ENCODE peak calls at places on chromosomes 13 and 19, in nine cellular contexts. One of them, this sample, is unnamed.

GRCh38 chr19:8490395-8490760 is 12.1 kb downstream of the PRAM1 start:
- DNase-seq in bronchial epithelial cell: no peak
- DNase-seq in epithelial cell of proximal tubule: no peak
- DNase-seq in heart right ventricle: no peak
- DNase-seq in tibial artery: no peak
- DNase-seq in body of pancreas: no peak
- DNase-seq in stomach: no peak
- DNase-seq in GM06990: no peak
- DNase-seq in suprapubic skin: no peak
- DNase-seq in this sample: no peak

GRCh38 chr13:113355621-113356020 is 8.3 kb downstream of the GRTP1 start:
- DNase-seq in GM06990: no peak
- DNase-seq in heart right ventricle: no peak
- DNase-seq in suprapubic skin: no peak
- DNase-seq in body of pancreas: no peak
- DNase-seq in epithelial cell of proximal tubule: no peak
- DNase-seq in stomach: no peak
- DNase-seq in bronchial epithelial cell: no peak
- DNase-seq in tibial artery: no peak
- DNase-seq in this sample: no peak

GRCh38 chr19:32397736-32398135 is 7.8 kb upstream of the DPY19L3 start:
- DNase-seq in tibial artery: no peak
- DNase-seq in heart right ventricle: no peak
- DNase-seq in epithelial cell of proximal tubule: no peak
- DNase-seq in bronchial epithelial cell: peak
- DNase-seq in suprapubic skin: no peak
- DNase-seq in stomach: no peak
- DNase-seq in body of pancreas: no peak
- DNase-seq in GM06990: no peak
- DNase-seq in this sample: no peak

GRCh38 chr13:26529441-26529840 is 28.0 kb upstream of the WASF3 start:
- DNase-seq in tibial artery: no peak
- DNase-seq in GM06990: no peak
- DNase-seq in bronchial epithelial cell: peak
- DNase-seq in suprapubic skin: no peak
- DNase-seq in heart right ventricle: peak
- DNase-seq in epithelial cell of proximal tubule: peak
- DNase-seq in stomach: peak
- DNase-seq in body of pancreas: peak
- DNase-seq in this sample: no peak

GRCh38 chr13:28251462-28251861 is 113.1 kb downstream of the PAN3 start:
- DNase-seq in stomach: no peak
- DNase-seq in bronchial epithelial cell: no peak
- DNase-seq in heart right ventricle: no peak
- DNase-seq in tibial artery: no peak
- DNase-seq in body of pancreas: no peak
- DNase-seq in epithelial cell of proximal tubule: no peak
- DNase-seq in GM06990: no peak
- DNase-seq in suprapubic skin: no peak
- DNase-seq in this sample: no peak

GRCh38 chr13:100381595-100382224 is 206.9 kb downstream of the GGACT start:
- DNase-seq in bronchial epithelial cell: no peak
- DNase-seq in epithelial cell of proximal tubule: no peak
- DNase-seq in heart right ventricle: no peak
- DNase-seq in suprapubic skin: no peak
- DNase-seq in tibial artery: no peak
- DNase-seq in stomach: no peak
- DNase-seq in body of pancreas: no peak
- DNase-seq in GM06990: no peak
- DNase-seq in this sample: no peak

GRCh38 chr19:2867025-2867991 is at the start of gene ZNF556:
- DNase-seq in tibial artery: no peak
- DNase-seq in body of pancreas: no peak
- DNase-seq in epithelial cell of proximal tubule: peak
- DNase-seq in heart right ventricle: no peak
- DNase-seq in stomach: no peak
- DNase-seq in suprapubic skin: no peak
- DNase-seq in bronchial epithelial cell: peak
- DNase-seq in GM06990: no peak
- DNase-seq in this sample: no peak

GRCh38 chr13:90984737-90985136 is 362.8 kb upstream of the MIR17HG start:
- DNase-seq in body of pancreas: no peak
- DNase-seq in GM06990: no peak
- DNase-seq in tibial artery: no peak
- DNase-seq in suprapubic skin: no peak
- DNase-seq in epithelial cell of proximal tubule: no peak
- DNase-seq in bronchial epithelial cell: no peak
- DNase-seq in stomach: no peak
- DNase-seq in heart right ventricle: no peak
- DNase-seq in this sample: no peak

GRCh38 chr13:28530729-28531194 is 35.8 kb upstream of the FLT1 start:
- DNase-seq in GM06990: no peak
- DNase-seq in tibial artery: no peak
- DNase-seq in suprapubic skin: no peak
- DNase-seq in body of pancreas: no peak
- DNase-seq in heart right ventricle: no peak
- DNase-seq in epithelial cell of proximal tubule: no peak
- DNase-seq in stomach: no peak
- DNase-seq in bronchial epithelial cell: no peak
- DNase-seq in this sample: no peak

GRCh38 chr13:71303144-71303543 is 563.9 kb downstream of the DACH1 start:
- DNase-seq in bronchial epithelial cell: peak
- DNase-seq in GM06990: no peak
- DNase-seq in suprapubic skin: no peak
- DNase-seq in stomach: no peak
- DNase-seq in heart right ventricle: no peak
- DNase-seq in tibial artery: no peak
- DNase-seq in body of pancreas: no peak
- DNase-seq in epithelial cell of proximal tubule: no peak
- DNase-seq in this sample: no peak

GRCh38 chr19:4589579-4590410 is 30.3 kb upstream of the SEMA6B start:
- DNase-seq in suprapubic skin: no peak
- DNase-seq in tibial artery: no peak
- DNase-seq in GM06990: no peak
- DNase-seq in heart right ventricle: no peak
- DNase-seq in body of pancreas: no peak
- DNase-seq in stomach: no peak
- DNase-seq in epithelial cell of proximal tubule: no peak
- DNase-seq in bronchial epithelial cell: no peak
- DNase-seq in this sample: no peak

GRCh38 chr13:106295971-106296370 is 239.5 kb downstream of the EFNB2 start:
- DNase-seq in tibial artery: no peak
- DNase-seq in bronchial epithelial cell: no peak
- DNase-seq in heart right ventricle: no peak
- DNase-seq in epithelial cell of proximal tubule: no peak
- DNase-seq in GM06990: no peak
- DNase-seq in body of pancreas: no peak
- DNase-seq in suprapubic skin: no peak
- DNase-seq in stomach: no peak
- DNase-seq in this sample: no peak

GRCh38 chr13:95474992-95475391 is 77.5 kb upstream of the CLDN10 start:
- DNase-seq in heart right ventricle: no peak
- DNase-seq in suprapubic skin: no peak
- DNase-seq in bronchial epithelial cell: no peak
- DNase-seq in tibial artery: no peak
- DNase-seq in stomach: no peak
- DNase-seq in epithelial cell of proximal tubule: no peak
- DNase-seq in GM06990: no peak
- DNase-seq in body of pancreas: no peak
- DNase-seq in this sample: no peak

GRCh38 chr19:1144741-1145140 is 29.3 kb downstream of the SBNO2 start:
- DNase-seq in stomach: no peak
- DNase-seq in heart right ventricle: no peak
- DNase-seq in bronchial epithelial cell: no peak
- DNase-seq in body of pancreas: no peak
- DNase-seq in GM06990: no peak
- DNase-seq in tibial artery: no peak
- DNase-seq in epithelial cell of proximal tubule: no peak
- DNase-seq in suprapubic skin: no peak
- DNase-seq in this sample: no peak

GRCh38 chr13:93309886-93310520 is 83.4 kb downstream of the GPC6 start:
- DNase-seq in GM06990: no peak
- DNase-seq in epithelial cell of proximal tubule: peak
- DNase-seq in tibial artery: no peak
- DNase-seq in stomach: no peak
- DNase-seq in suprapubic skin: no peak
- DNase-seq in heart right ventricle: no peak
- DNase-seq in bronchial epithelial cell: peak
- DNase-seq in body of pancreas: no peak
- DNase-seq in this sample: no peak

GRCh38 chr19:50912727-50913716 is 1.8 kb upstream of the KLK4 start:
- DNase-seq in body of pancreas: no peak
- DNase-seq in suprapubic skin: no peak
- DNase-seq in heart right ventricle: no peak
- DNase-seq in stomach: no peak
- DNase-seq in GM06990: no peak
- DNase-seq in tibial artery: no peak
- DNase-seq in bronchial epithelial cell: no peak
- DNase-seq in epithelial cell of proximal tubule: no peak
- DNase-seq in this sample: no peak

GRCh38 chr13:46996316-46996715 is 99.5 kb upstream of the HTR2A start:
- DNase-seq in GM06990: peak
- DNase-seq in bronchial epithelial cell: no peak
- DNase-seq in heart right ventricle: no peak
- DNase-seq in stomach: no peak
- DNase-seq in tibial artery: no peak
- DNase-seq in epithelial cell of proximal tubule: no peak
- DNase-seq in body of pancreas: no peak
- DNase-seq in suprapubic skin: no peak
- DNase-seq in this sample: no peak

GRCh38 chr19:16366433-16367268 is 42.0 kb downstream of the KLF2 start:
- DNase-seq in GM06990: peak
- DNase-seq in suprapubic skin: no peak
- DNase-seq in epithelial cell of proximal tubule: no peak
- DNase-seq in heart right ventricle: no peak
- DNase-seq in bronchial epithelial cell: no peak
- DNase-seq in body of pancreas: no peak
- DNase-seq in tibial artery: no peak
- DNase-seq in stomach: no peak
- DNase-seq in this sample: peak

GRCh38 chr13:34578471-34578870 is 363.6 kb upstream of the NBEA start:
- DNase-seq in heart right ventricle: no peak
- DNase-seq in bronchial epithelial cell: peak
- DNase-seq in tibial artery: no peak
- DNase-seq in epithelial cell of proximal tubule: no peak
- DNase-seq in GM06990: no peak
- DNase-seq in suprapubic skin: no peak
- DNase-seq in stomach: no peak
- DNase-seq in body of pancreas: no peak
- DNase-seq in this sample: no peak

GRCh38 chr13:32592082-32592481 is 5.8 kb downstream of the PDS5B start:
- DNase-seq in epithelial cell of proximal tubule: no peak
- DNase-seq in heart right ventricle: no peak
- DNase-seq in body of pancreas: no peak
- DNase-seq in stomach: no peak
- DNase-seq in suprapubic skin: no peak
- DNase-seq in tibial artery: no peak
- DNase-seq in bronchial epithelial cell: no peak
- DNase-seq in GM06990: no peak
- DNase-seq in this sample: no peak
- TF ChIP-seq CTCF in epithelial cell of proximal tubule: no peak
- TF ChIP-seq CTCF in heart right ventricle: no peak
- TF ChIP-seq CTCF in body of pancreas: no peak
- TF ChIP-seq CTCF in stomach: no peak
- TF ChIP-seq CTCF in suprapubic skin: no peak
- TF ChIP-seq CTCF in tibial artery: no peak
- TF ChIP-seq CTCF in bronchial epithelial cell: no peak
- TF ChIP-seq CTCF in GM06990: no peak
- TF ChIP-seq CTCF in this sample: no peak

GRCh38 chr13:20121154-20121515 is 39.7 kb downstream of the GJA3 start:
- DNase-seq in stomach: no peak
- DNase-seq in body of pancreas: no peak
- DNase-seq in bronchial epithelial cell: no peak
- DNase-seq in epithelial cell of proximal tubule: no peak
- DNase-seq in heart right ventricle: no peak
- DNase-seq in tibial artery: no peak
- DNase-seq in GM06990: no peak
- DNase-seq in suprapubic skin: no peak
- DNase-seq in this sample: no peak
- H3K4me3 ChIP-seq in stomach: peak
- H3K4me3 ChIP-seq in body of pancreas: no peak
- H3K4me3 ChIP-seq in bronchial epithelial cell: no peak
- H3K4me3 ChIP-seq in epithelial cell of proximal tubule: peak
- H3K4me3 ChIP-seq in heart right ventricle: peak
- H3K4me3 ChIP-seq in tibial artery: peak
- H3K4me3 ChIP-seq in GM06990: no peak
- H3K4me3 ChIP-seq in suprapubic skin: peak
- H3K4me3 ChIP-seq in this sample: no peak

GRCh38 chr19:13153627-13154240 is 3.5 kb downstream of the IER2 start:
- DNase-seq in epithelial cell of proximal tubule: no peak
- DNase-seq in GM06990: no peak
- DNase-seq in stomach: peak
- DNase-seq in tibial artery: peak
- DNase-seq in bronchial epithelial cell: no peak
- DNase-seq in suprapubic skin: no peak
- DNase-seq in heart right ventricle: no peak
- DNase-seq in body of pancreas: peak
- DNase-seq in this sample: no peak
- TF ChIP-seq CTCF in epithelial cell of proximal tubule: peak
- TF ChIP-seq CTCF in GM06990: no peak
- TF ChIP-seq CTCF in stomach: no peak
- TF ChIP-seq CTCF in tibial artery: no peak
- TF ChIP-seq CTCF in bronchial epithelial cell: no peak
- TF ChIP-seq CTCF in suprapubic skin: no peak
- TF ChIP-seq CTCF in heart right ventricle: no peak
- TF ChIP-seq CTCF in body of pancreas: no peak
- TF ChIP-seq CTCF in this sample: no peak

GRCh38 chr19:19663292-19664120 is at the start of gene ATP13A1:
- DNase-seq in suprapubic skin: peak
- DNase-seq in GM06990: peak
- DNase-seq in heart right ventricle: peak
- DNase-seq in body of pancreas: peak
- DNase-seq in tibial artery: peak
- DNase-seq in epithelial cell of proximal tubule: peak
- DNase-seq in bronchial epithelial cell: peak
- DNase-seq in stomach: peak
- DNase-seq in this sample: peak

GRCh38 chr19:19662344-19662743 is 1.1 kb downstream of the ATP13A1 start:
- DNase-seq in body of pancreas: no peak
- DNase-seq in bronchial epithelial cell: no peak
- DNase-seq in heart right ventricle: no peak
- DNase-seq in stomach: no peak
- DNase-seq in epithelial cell of proximal tubule: no peak
- DNase-seq in suprapubic skin: no peak
- DNase-seq in tibial artery: no peak
- DNase-seq in GM06990: no peak
- DNase-seq in this sample: no peak

GRCh38 chr19:19661141-19661674 is 2.3 kb downstream of the ATP13A1 start:
- DNase-seq in epithelial cell of proximal tubule: no peak
- DNase-seq in tibial artery: no peak
- DNase-seq in body of pancreas: no peak
- DNase-seq in heart right ventricle: no peak
- DNase-seq in GM06990: no peak
- DNase-seq in stomach: no peak
- DNase-seq in suprapubic skin: no peak
- DNase-seq in bronchial epithelial cell: no peak
- DNase-seq in this sample: no peak

GRCh38 chr19:19662866-19663291 is 597 bp downstream of the ATP13A1 start:
- DNase-seq in stomach: no peak
- DNase-seq in tibial artery: no peak
- DNase-seq in bronchial epithelial cell: no peak
- DNase-seq in heart right ventricle: no peak
- DNase-seq in epithelial cell of proximal tubule: no peak
- DNase-seq in suprapubic skin: no peak
- DNase-seq in GM06990: no peak
- DNase-seq in body of pancreas: no peak
- DNase-seq in this sample: peak

GRCh38 chr19:19661675-19662251 is 1.7 kb downstream of the ATP13A1 start:
- DNase-seq in bronchial epithelial cell: no peak
- DNase-seq in GM06990: peak
- DNase-seq in suprapubic skin: peak
- DNase-seq in tibial artery: no peak
- DNase-seq in heart right ventricle: no peak
- DNase-seq in stomach: no peak
- DNase-seq in body of pancreas: no peak
- DNase-seq in epithelial cell of proximal tubule: no peak
- DNase-seq in this sample: peak
- H3K4me3 ChIP-seq in bronchial epithelial cell: no peak
- H3K4me3 ChIP-seq in GM06990: peak
- H3K4me3 ChIP-seq in suprapubic skin: no peak
- H3K4me3 ChIP-seq in tibial artery: no peak
- H3K4me3 ChIP-seq in heart right ventricle: peak
- H3K4me3 ChIP-seq in stomach: no peak
- H3K4me3 ChIP-seq in body of pancreas: no peak
- H3K4me3 ChIP-seq in epithelial cell of proximal tubule: peak
- H3K4me3 ChIP-seq in this sample: peak